ENCODE peak calls at places on chromosomes 2 and 18, in seven cellular contexts. S is GM12878, T is NB4, M is endothelial cell of umbilical vein, W is HepG2, R is HCT116, X is Peyer's patch. Y is an unnamed sample.

GRCh38 chr2:50344509-50345106 is 687.3 kb downstream of the NRXN1 start:
- DNase-seq in W (no peak), X (no peak), R (no peak), T (peak; percentile 26), S (no peak), M (no peak), Y (no peak)

GRCh38 chr18:40867452-40867851 is 1087.6 kb upstream of the PIK3C3 start:
- DNase-seq in S (no peak), R (no peak), M (no peak), X (no peak), T (no peak), W (no peak), Y (no peak)

GRCh38 chr2:195863564-195863963 is 205.1 kb downstream of the DNAH7 start:
- DNase-seq in R (no peak), S (no peak), T (peak; percentile 41), X (no peak), M (no peak), W (no peak), Y (no peak)

GRCh38 chr2:45951025-45951737 is 299.7 kb downstream of the PRKCE start:
- DNase-seq in X (no peak), T (no peak), R (no peak), W (no peak), M (no peak), S (no peak), Y (no peak)

GRCh38 chr2:72757177-72757775 is 68.6 kb downstream of the EXOC6B start:
- DNase-seq in T (no peak), S (no peak), W (peak; percentile 100), R (no peak), M (peak; percentile 78), X (no peak), Y (no peak)

GRCh38 chr2:145753966-145754365 is 1234.0 kb upstream of the ZEB2 start:
- DNase-seq in X (no peak), R (no peak), W (peak; percentile 78), M (no peak), S (no peak), T (peak; percentile 18), Y (no peak)

GRCh38 chr2:168185583-168186274 is 61.7 kb downstream of the STK39 start:
- DNase-seq in X (no peak), S (no peak), R (no peak), M (peak; percentile 28), W (peak; percentile 79), T (peak; percentile 47), Y (no peak)

GRCh38 chr2:119486886-119487285 is 37.4 kb downstream of the SCTR start:
- DNase-seq in W (no peak), T (no peak), R (no peak), X (no peak), M (peak; percentile 6), S (no peak), Y (no peak)

GRCh38 chr2:143823856-143824255 is 694.6 kb downstream of the ARHGAP15 start:
- DNase-seq in X (no peak), T (no peak), W (no peak), S (no peak), R (no peak), M (no peak), Y (no peak)

GRCh38 chr18:12766986-12767433 is 64.2 kb downstream of the PSMG2 start:
- DNase-seq in X (no peak), T (no peak), S (no peak), M (no peak), R (no peak), W (peak; percentile 72), Y (no peak)

GRCh38 chr2:23703583-23704385 is 223.1 kb downstream of the ATAD2B start:
- DNase-seq in R (no peak), T (no peak), M (no peak), W (no peak), S (no peak), X (peak; percentile 37), Y (no peak)

GRCh38 chr2:9478526-9478925 is 4.2 kb downstream of the IAH1 start:
- DNase-seq in R (no peak), M (no peak), X (no peak), W (no peak), T (no peak), S (no peak), Y (no peak)

GRCh38 chr2:204205548-204205947 is 269.0 kb downstream of the ICOS start:
- DNase-seq in W (no peak), T (no peak), S (no peak), X (no peak), M (no peak), R (no peak), Y (no peak)

GRCh38 chr18:78788161-78788560 is 191.5 kb upstream of the SALL3 start:
- DNase-seq in T (no peak), M (no peak), R (no peak), X (no peak), W (no peak), S (no peak), Y (no peak)

GRCh38 chr2:69724540-69725159 is 17.3 kb upstream of the ANXA4 start:
- DNase-seq in M (peak; percentile 80), W (peak; percentile 77), S (no peak), X (peak; percentile 96), R (peak; percentile 62), T (peak; percentile 83), Y (peak; percentile 49)

GRCh38 chr2:3200420-3200939 is 177.1 kb downstream of the EIPR1 start:
- DNase-seq in S (no peak), X (no peak), R (no peak), T (no peak), W (no peak), M (no peak), Y (no peak)

GRCh38 chr2:238139141-238139840 is 823 bp downstream of the KLHL30 start:
- DNase-seq in S (no peak), R (no peak), X (no peak), T (no peak), M (no peak), W (no peak), Y (no peak)

GRCh38 chr18:34342960-34343359 is 118.2 kb upstream of the NOL4 start:
- DNase-seq in W (no peak), S (no peak), R (no peak), X (no peak), M (peak; percentile 63), T (no peak), Y (peak; percentile 3)

GRCh38 chr2:64840419-64840818 is 148.8 kb upstream of the SLC1A4 start:
- DNase-seq in X (no peak), S (no peak), T (peak; percentile 73), W (no peak), R (no peak), M (no peak), Y (no peak)

GRCh38 chr2:61538179-61538919 is at the start of gene XPO1:
- DNase-seq in R (peak; percentile 98), S (peak; percentile 95), X (peak; percentile 99), T (peak; percentile 100), W (peak; percentile 99), M (peak; percentile 99), Y (peak; percentile 95)
- TF ChIP-seq POLR2A in R (peak; percentile 89), S (peak; percentile 96), X (peak; percentile 90), T (peak; percentile 94), W (peak; percentile 95), M (peak; percentile 96), Y (peak; percentile 90)

DNA sequence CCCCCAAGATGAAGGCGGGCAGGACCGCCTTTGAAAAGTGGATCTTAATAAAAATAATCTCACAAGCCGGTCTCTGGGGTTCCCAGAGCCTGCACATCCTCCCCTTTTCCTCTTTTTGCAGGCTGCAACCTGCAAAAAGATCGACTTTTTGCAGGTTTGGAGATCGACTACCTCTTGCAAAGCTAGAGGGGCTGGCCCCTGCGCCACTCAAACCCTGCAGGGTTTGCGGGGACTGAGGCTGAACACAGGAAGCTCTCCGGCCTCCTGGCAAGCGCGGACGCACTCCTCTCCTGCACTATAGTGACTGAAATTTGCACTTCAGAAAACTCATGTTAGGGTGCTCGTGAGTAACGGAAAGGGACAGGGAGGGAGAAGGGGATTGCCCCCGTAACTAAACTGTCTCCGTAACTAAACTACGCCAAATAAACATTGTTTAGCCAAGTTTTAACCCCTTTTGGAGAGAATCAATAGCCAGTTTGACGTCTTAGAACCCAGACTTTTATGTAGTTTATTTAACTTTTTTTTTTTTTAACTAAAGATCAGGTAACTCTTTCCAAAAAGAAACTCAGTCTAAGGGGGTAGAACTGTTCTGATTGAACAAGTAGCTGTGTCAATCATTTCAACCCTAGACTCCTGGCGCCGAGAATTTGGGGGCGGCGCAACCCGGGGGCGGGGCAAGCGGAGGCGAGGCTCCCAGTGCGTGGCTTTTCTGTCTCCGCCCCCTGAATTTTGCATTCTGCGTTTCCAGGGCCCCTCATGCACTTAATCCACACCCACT is 2.5 kb downstream of the IGFBP5 start:
- DNase-seq in T (peak; percentile 63), S (no peak), X (peak; percentile 77), R (peak; percentile 38), W (no peak), M (peak; percentile 46), Y (peak; percentile 70)
- TF ChIP-seq POLR2A in T (no peak), S (no peak), X (no peak), R (no peak), W (no peak), M (no peak), Y (no peak)

DNA sequence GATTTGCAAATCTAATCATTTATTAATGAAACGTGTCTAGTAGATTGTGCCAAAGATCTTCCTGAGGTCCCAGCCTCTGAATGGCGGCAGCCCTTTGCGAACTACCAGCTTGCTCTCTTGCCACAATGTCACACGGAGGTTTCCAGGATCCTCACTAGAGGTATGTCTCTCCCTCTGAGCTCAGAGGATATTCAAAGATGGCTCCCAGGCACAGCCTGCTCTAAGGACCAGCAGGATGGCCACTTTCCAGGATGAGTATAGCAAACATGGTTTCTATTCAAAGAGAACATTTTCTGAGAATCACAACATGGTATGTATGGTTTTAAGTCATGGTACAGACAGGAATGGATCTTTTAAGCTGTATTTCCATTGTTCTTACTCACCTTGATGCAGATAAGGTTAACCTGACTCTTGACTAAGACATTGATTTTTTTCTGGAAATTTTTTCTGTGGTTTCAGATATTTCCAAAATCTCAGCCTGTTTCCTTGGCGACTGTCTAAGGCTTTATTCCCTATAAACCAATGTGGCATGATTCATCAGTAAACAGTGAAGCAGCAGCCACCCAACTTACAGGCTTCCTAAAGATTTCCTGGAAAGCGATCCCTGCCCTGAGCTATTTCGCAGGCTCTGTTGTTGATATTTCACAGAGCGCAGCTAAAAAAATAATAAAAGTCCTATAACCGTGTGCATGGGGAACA is 54.1 kb upstream of the KLF7 start:
- DNase-seq in X (no peak), R (no peak), S (no peak), M (peak; percentile 64), W (no peak), T (no peak), Y (peak; percentile 51)
- TF ChIP-seq POLR2A in X (no peak), R (no peak), S (no peak), M (no peak), W (no peak), T (no peak), Y (no peak)

DNA sequence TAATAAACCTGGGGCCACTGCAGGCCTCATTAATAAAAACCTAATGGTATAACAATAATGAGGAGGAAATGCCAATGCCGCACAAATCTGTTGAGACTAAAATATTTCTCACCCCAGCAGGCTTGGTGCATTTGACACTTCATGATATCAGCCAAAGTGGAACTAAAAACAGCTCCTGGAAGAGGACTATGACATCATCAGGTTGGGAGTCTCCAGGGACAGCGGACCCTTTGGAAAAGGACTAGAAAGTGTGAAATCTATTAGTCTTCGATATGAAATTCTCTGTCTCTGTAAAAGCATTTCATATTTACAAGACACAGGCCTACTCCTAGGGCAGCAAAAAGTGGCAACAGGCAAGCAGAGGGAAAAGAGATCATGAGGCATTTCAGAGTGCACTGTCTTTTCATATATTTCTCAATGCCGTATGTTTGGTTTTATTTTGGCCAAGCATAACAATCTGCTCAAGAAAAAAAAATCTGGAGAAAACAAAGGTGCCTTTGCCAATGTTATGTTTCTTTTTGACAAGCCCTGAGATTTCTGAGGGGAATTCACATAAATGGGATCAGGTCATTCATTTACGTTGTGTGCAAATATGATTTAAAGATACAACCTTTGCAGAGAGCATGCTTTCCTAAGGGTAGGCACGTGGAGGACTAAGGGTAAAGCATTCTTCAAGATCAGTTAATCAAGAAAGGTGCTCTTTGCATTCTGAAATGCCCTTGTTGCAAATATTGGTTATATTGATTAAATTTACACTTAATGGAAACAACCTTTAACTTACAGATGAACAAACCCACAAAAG is 580.9 kb upstream of the TMEFF2 start:
- DNase-seq in T (no peak), S (no peak), M (no peak), X (no peak), W (no peak), R (no peak), Y (no peak)
- TF ChIP-seq POLR2A in T (no peak), S (no peak), M (no peak), X (no peak), W (no peak), R (no peak), Y (no peak)

Y was measured in H54.